ENCODE peak calls at places on chromosome 6, in eight cellular contexts. One of them, this sample, is unnamed.

GRCh38 chr6:108556864-108557493 is 3.7 kb upstream of the FOXO3 start:
- DNase-seq in brain microvascular endothelial cell: no peak
- DNase-seq in neural progenitor cell: peak
- DNase-seq in AG04450: peak
- DNase-seq in left ventricle myocardium inferior: no peak
- DNase-seq in astrocyte of the spinal cord: no peak
- DNase-seq in foreskin fibroblast: peak
- DNase-seq in GM12865: no peak
- DNase-seq in this sample: no peak

GRCh38 chr6:119533603-119534279 is 184.2 kb upstream of the MAN1A1 start:
- DNase-seq in brain microvascular endothelial cell: no peak
- DNase-seq in neural progenitor cell: no peak
- DNase-seq in AG04450: peak
- DNase-seq in left ventricle myocardium inferior: no peak
- DNase-seq in astrocyte of the spinal cord: peak
- DNase-seq in foreskin fibroblast: peak
- DNase-seq in GM12865: peak
- DNase-seq in this sample: peak

GRCh38 chr6:30687659-30688431 is 1.4 kb upstream of the PPP1R18 start:
- DNase-seq in brain microvascular endothelial cell: no peak
- DNase-seq in neural progenitor cell: no peak
- DNase-seq in AG04450: no peak
- DNase-seq in left ventricle myocardium inferior: peak
- DNase-seq in astrocyte of the spinal cord: peak
- DNase-seq in foreskin fibroblast: peak
- DNase-seq in GM12865: peak
- DNase-seq in this sample: no peak

GRCh38 chr6:10518461-10519216 is 2.5 kb upstream of the GCNT2 start:
- DNase-seq in brain microvascular endothelial cell: peak
- DNase-seq in neural progenitor cell: no peak
- DNase-seq in AG04450: no peak
- DNase-seq in left ventricle myocardium inferior: no peak
- DNase-seq in astrocyte of the spinal cord: peak
- DNase-seq in foreskin fibroblast: peak
- DNase-seq in GM12865: no peak
- DNase-seq in this sample: no peak

GRCh38 chr6:139569561-139569960 is 195.1 kb upstream of the CITED2 start:
- DNase-seq in brain microvascular endothelial cell: peak
- DNase-seq in neural progenitor cell: no peak
- DNase-seq in AG04450: no peak
- DNase-seq in left ventricle myocardium inferior: no peak
- DNase-seq in astrocyte of the spinal cord: peak
- DNase-seq in foreskin fibroblast: peak
- DNase-seq in GM12865: no peak
- DNase-seq in this sample: no peak

GRCh38 chr6:19824058-19824807 is 12.9 kb upstream of the ID4 start:
- DNase-seq in brain microvascular endothelial cell: no peak
- DNase-seq in neural progenitor cell: no peak
- DNase-seq in AG04450: no peak
- DNase-seq in left ventricle myocardium inferior: no peak
- DNase-seq in astrocyte of the spinal cord: no peak
- DNase-seq in foreskin fibroblast: no peak
- DNase-seq in GM12865: no peak
- DNase-seq in this sample: no peak

GRCh38 chr6:7726416-7727149 is 684 bp downstream of the BMP6 start:
- DNase-seq in brain microvascular endothelial cell: no peak
- DNase-seq in neural progenitor cell: peak
- DNase-seq in AG04450: no peak
- DNase-seq in left ventricle myocardium inferior: no peak
- DNase-seq in astrocyte of the spinal cord: no peak
- DNase-seq in foreskin fibroblast: peak
- DNase-seq in GM12865: peak
- DNase-seq in this sample: peak

GRCh38 chr6:168291450-168291849 is 28.1 kb downstream of the DACT2 start:
- DNase-seq in brain microvascular endothelial cell: no peak
- DNase-seq in neural progenitor cell: no peak
- DNase-seq in AG04450: no peak
- DNase-seq in left ventricle myocardium inferior: no peak
- DNase-seq in astrocyte of the spinal cord: no peak
- DNase-seq in foreskin fibroblast: no peak
- DNase-seq in GM12865: no peak
- DNase-seq in this sample: no peak

GRCh38 chr6:32980488-32981038 is 12.2 kb downstream of the BRD2 start:
- DNase-seq in brain microvascular endothelial cell: no peak
- DNase-seq in neural progenitor cell: no peak
- DNase-seq in AG04450: no peak
- DNase-seq in left ventricle myocardium inferior: no peak
- DNase-seq in astrocyte of the spinal cord: no peak
- DNase-seq in foreskin fibroblast: no peak
- DNase-seq in GM12865: no peak
- DNase-seq in this sample: no peak

GRCh38 chr6:158000530-158001307 is 19.1 kb downstream of the SYNJ2 start:
- DNase-seq in brain microvascular endothelial cell: no peak
- DNase-seq in neural progenitor cell: no peak
- DNase-seq in AG04450: no peak
- DNase-seq in left ventricle myocardium inferior: peak
- DNase-seq in astrocyte of the spinal cord: no peak
- DNase-seq in foreskin fibroblast: no peak
- DNase-seq in GM12865: no peak
- DNase-seq in this sample: no peak

GRCh38 chr6:53877151-53877550 is 82.3 kb downstream of the LRRC1 start:
- DNase-seq in brain microvascular endothelial cell: no peak
- DNase-seq in neural progenitor cell: no peak
- DNase-seq in AG04450: no peak
- DNase-seq in left ventricle myocardium inferior: no peak
- DNase-seq in astrocyte of the spinal cord: no peak
- DNase-seq in foreskin fibroblast: no peak
- DNase-seq in GM12865: no peak
- DNase-seq in this sample: no peak

GRCh38 chr6:8279094-8279805 is 156.1 kb downstream of the SLC35B3 start:
- DNase-seq in brain microvascular endothelial cell: no peak
- DNase-seq in neural progenitor cell: no peak
- DNase-seq in AG04450: no peak
- DNase-seq in left ventricle myocardium inferior: no peak
- DNase-seq in astrocyte of the spinal cord: no peak
- DNase-seq in foreskin fibroblast: no peak
- DNase-seq in GM12865: no peak
- DNase-seq in this sample: no peak

GRCh38 chr6:159092631-159093030 is 47.8 kb upstream of the TAGAP start:
- DNase-seq in brain microvascular endothelial cell: no peak
- DNase-seq in neural progenitor cell: no peak
- DNase-seq in AG04450: no peak
- DNase-seq in left ventricle myocardium inferior: no peak
- DNase-seq in astrocyte of the spinal cord: no peak
- DNase-seq in foreskin fibroblast: no peak
- DNase-seq in GM12865: no peak
- DNase-seq in this sample: no peak

GRCh38 chr6:93165850-93166249 is 253.5 kb downstream of the EPHA7 start:
- DNase-seq in brain microvascular endothelial cell: no peak
- DNase-seq in neural progenitor cell: no peak
- DNase-seq in AG04450: no peak
- DNase-seq in left ventricle myocardium inferior: no peak
- DNase-seq in astrocyte of the spinal cord: no peak
- DNase-seq in foreskin fibroblast: no peak
- DNase-seq in GM12865: no peak
- DNase-seq in this sample: no peak

GRCh38 chr6:45933855-45934254 is 81.8 kb downstream of the CLIC5 start:
- DNase-seq in brain microvascular endothelial cell: peak
- DNase-seq in neural progenitor cell: no peak
- DNase-seq in AG04450: no peak
- DNase-seq in left ventricle myocardium inferior: no peak
- DNase-seq in astrocyte of the spinal cord: peak
- DNase-seq in foreskin fibroblast: no peak
- DNase-seq in GM12865: no peak
- DNase-seq in this sample: no peak

DNA sequence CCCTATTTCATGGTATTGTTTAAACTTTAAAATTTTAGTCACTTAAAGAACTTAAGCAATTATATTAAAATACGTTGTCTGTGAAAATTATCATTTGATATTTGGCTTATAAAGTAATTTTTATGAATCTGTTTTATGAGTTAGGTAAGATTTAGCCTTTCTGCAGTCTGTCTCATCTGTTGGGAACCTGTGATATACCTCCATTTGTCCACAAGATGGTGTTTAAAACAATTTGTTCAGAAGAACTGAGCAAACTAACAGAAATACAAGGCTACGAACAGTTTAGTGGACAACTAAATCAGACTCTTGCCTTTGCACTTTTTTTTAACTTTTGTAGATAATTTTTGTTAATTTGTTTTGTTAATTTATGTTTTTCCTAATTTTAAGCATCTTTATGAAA is 92.4 kb downstream of the COL9A1 start:
- DNase-seq in brain microvascular endothelial cell: no peak
- DNase-seq in neural progenitor cell: no peak
- DNase-seq in AG04450: no peak
- DNase-seq in left ventricle myocardium inferior: no peak
- DNase-seq in astrocyte of the spinal cord: peak
- DNase-seq in foreskin fibroblast: no peak
- DNase-seq in GM12865: no peak
- DNase-seq in this sample: no peak
- TF ChIP-seq CTCF in brain microvascular endothelial cell: peak
- TF ChIP-seq CTCF in neural progenitor cell: peak
- TF ChIP-seq CTCF in AG04450: peak
- TF ChIP-seq CTCF in left ventricle myocardium inferior: peak
- TF ChIP-seq CTCF in astrocyte of the spinal cord: peak
- TF ChIP-seq CTCF in foreskin fibroblast: no peak
- TF ChIP-seq CTCF in GM12865: peak
- TF ChIP-seq CTCF in this sample: no peak

GRCh38 chr6:31710490-31711219 is 4.0 kb downstream of the LY6G6F start:
- DNase-seq in brain microvascular endothelial cell: no peak
- DNase-seq in neural progenitor cell: no peak
- DNase-seq in AG04450: no peak
- DNase-seq in left ventricle myocardium inferior: no peak
- DNase-seq in astrocyte of the spinal cord: no peak
- DNase-seq in foreskin fibroblast: no peak
- DNase-seq in GM12865: no peak
- DNase-seq in this sample: no peak

GRCh38 chr6:31711233-31711632 is 3.9 kb upstream of the LY6G6D start:
- DNase-seq in brain microvascular endothelial cell: no peak
- DNase-seq in neural progenitor cell: no peak
- DNase-seq in AG04450: no peak
- DNase-seq in left ventricle myocardium inferior: no peak
- DNase-seq in astrocyte of the spinal cord: no peak
- DNase-seq in foreskin fibroblast: no peak
- DNase-seq in GM12865: no peak
- DNase-seq in this sample: no peak

GRCh38 chr6:31713991-31714684 is 1.0 kb upstream of the LY6G6D start:
- DNase-seq in brain microvascular endothelial cell: no peak
- DNase-seq in neural progenitor cell: peak
- DNase-seq in AG04450: no peak
- DNase-seq in left ventricle myocardium inferior: no peak
- DNase-seq in astrocyte of the spinal cord: no peak
- DNase-seq in foreskin fibroblast: no peak
- DNase-seq in GM12865: no peak
- DNase-seq in this sample: no peak

GRCh38 chr6:31713465-31713864 is 1.7 kb upstream of the LY6G6D start:
- DNase-seq in brain microvascular endothelial cell: no peak
- DNase-seq in neural progenitor cell: no peak
- DNase-seq in AG04450: no peak
- DNase-seq in left ventricle myocardium inferior: no peak
- DNase-seq in astrocyte of the spinal cord: no peak
- DNase-seq in foreskin fibroblast: no peak
- DNase-seq in GM12865: no peak
- DNase-seq in this sample: no peak

DNA sequence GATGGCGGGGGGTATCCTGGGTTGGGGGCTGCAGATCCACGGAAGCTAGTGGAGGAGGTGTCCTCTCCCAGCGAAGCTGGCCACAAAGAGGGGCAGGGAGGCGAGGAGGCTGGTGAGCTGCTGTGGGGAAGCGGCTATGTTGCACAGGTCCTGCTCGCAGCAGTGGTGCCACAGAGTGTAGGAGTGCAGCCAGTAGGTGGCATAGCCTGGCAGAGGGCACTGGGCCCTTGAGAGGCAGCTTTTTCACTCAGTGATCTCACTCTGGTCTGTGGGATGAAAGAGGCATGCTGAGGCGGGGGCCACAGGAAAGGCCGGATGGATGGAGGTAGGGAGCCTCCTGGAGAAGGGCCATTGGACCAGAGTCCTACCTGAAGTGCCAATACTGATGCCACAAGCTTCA is 2.9 kb upstream of the LY6G6D start:
- DNase-seq in brain microvascular endothelial cell: no peak
- DNase-seq in neural progenitor cell: no peak
- DNase-seq in AG04450: no peak
- DNase-seq in left ventricle myocardium inferior: no peak
- DNase-seq in astrocyte of the spinal cord: no peak
- DNase-seq in foreskin fibroblast: peak
- DNase-seq in GM12865: no peak
- DNase-seq in this sample: no peak
- TF ChIP-seq CTCF in brain microvascular endothelial cell: peak
- TF ChIP-seq CTCF in neural progenitor cell: no peak
- TF ChIP-seq CTCF in AG04450: no peak
- TF ChIP-seq CTCF in left ventricle myocardium inferior: peak
- TF ChIP-seq CTCF in astrocyte of the spinal cord: no peak
- TF ChIP-seq CTCF in foreskin fibroblast: no peak
- TF ChIP-seq CTCF in GM12865: peak
- TF ChIP-seq CTCF in this sample: no peak

GRCh38 chr6:35145757-35146156 is 4.6 kb upstream of the TCP11 start:
- DNase-seq in brain microvascular endothelial cell: no peak
- DNase-seq in neural progenitor cell: no peak
- DNase-seq in AG04450: no peak
- DNase-seq in left ventricle myocardium inferior: no peak
- DNase-seq in astrocyte of the spinal cord: no peak
- DNase-seq in foreskin fibroblast: peak
- DNase-seq in GM12865: no peak
- DNase-seq in this sample: no peak

GRCh38 chr6:35148167-35148741 is 7.1 kb upstream of the TCP11 start:
- DNase-seq in brain microvascular endothelial cell: peak
- DNase-seq in neural progenitor cell: peak
- DNase-seq in AG04450: no peak
- DNase-seq in left ventricle myocardium inferior: no peak
- DNase-seq in astrocyte of the spinal cord: peak
- DNase-seq in foreskin fibroblast: peak
- DNase-seq in GM12865: peak
- DNase-seq in this sample: peak

GRCh38 chr6:35147101-35147885 is 6.2 kb upstream of the TCP11 start:
- DNase-seq in brain microvascular endothelial cell: no peak
- DNase-seq in neural progenitor cell: peak
- DNase-seq in AG04450: no peak
- DNase-seq in left ventricle myocardium inferior: no peak
- DNase-seq in astrocyte of the spinal cord: no peak
- DNase-seq in foreskin fibroblast: no peak
- DNase-seq in GM12865: no peak
- DNase-seq in this sample: no peak

GRCh38 chr6:35149891-35150566 is 8.9 kb upstream of the TCP11 start:
- DNase-seq in brain microvascular endothelial cell: no peak
- DNase-seq in neural progenitor cell: no peak
- DNase-seq in AG04450: no peak
- DNase-seq in left ventricle myocardium inferior: no peak
- DNase-seq in astrocyte of the spinal cord: no peak
- DNase-seq in foreskin fibroblast: no peak
- DNase-seq in GM12865: no peak
- DNase-seq in this sample: no peak

GRCh38 chr6:35146453-35146852 is 5.3 kb upstream of the TCP11 start:
- DNase-seq in brain microvascular endothelial cell: peak
- DNase-seq in neural progenitor cell: peak
- DNase-seq in AG04450: no peak
- DNase-seq in left ventricle myocardium inferior: peak
- DNase-seq in astrocyte of the spinal cord: peak
- DNase-seq in foreskin fibroblast: peak
- DNase-seq in GM12865: peak
- DNase-seq in this sample: peak
- TF ChIP-seq CTCF in brain microvascular endothelial cell: peak
- TF ChIP-seq CTCF in neural progenitor cell: peak
- TF ChIP-seq CTCF in AG04450: peak
- TF ChIP-seq CTCF in left ventricle myocardium inferior: peak
- TF ChIP-seq CTCF in astrocyte of the spinal cord: peak
- TF ChIP-seq CTCF in foreskin fibroblast: peak
- TF ChIP-seq CTCF in GM12865: peak
- TF ChIP-seq CTCF in this sample: peak

GRCh38 chr6:92159046-92159445 is 1260.3 kb downstream of the EPHA7 start:
- DNase-seq in brain microvascular endothelial cell: no peak
- DNase-seq in neural progenitor cell: no peak
- DNase-seq in AG04450: no peak
- DNase-seq in left ventricle myocardium inferior: no peak
- DNase-seq in astrocyte of the spinal cord: no peak
- DNase-seq in foreskin fibroblast: no peak
- DNase-seq in GM12865: no peak
- DNase-seq in this sample: no peak
- TF ChIP-seq CTCF in brain microvascular endothelial cell: no peak
- TF ChIP-seq CTCF in neural progenitor cell: peak
- TF ChIP-seq CTCF in AG04450: no peak
- TF ChIP-seq CTCF in left ventricle myocardium inferior: no peak
- TF ChIP-seq CTCF in astrocyte of the spinal cord: no peak
- TF ChIP-seq CTCF in foreskin fibroblast: no peak
- TF ChIP-seq CTCF in GM12865: no peak
- TF ChIP-seq CTCF in this sample: no peak

This sample was measured in activated CD8-positive, alpha-beta T cell treated with anti-CD3 and anti-CD28 coated beads for 36 hours.